ENCODE peak calls at places on chromosomes 16 and 17, in four cellular contexts. D is MM.1S, P is ascending aorta, A is lower lobe of right lung. L is an unnamed sample. For H3K36me3 and H3K27me3, the result is how much of the 10 kb centered on the place peaks cover.

GRCh38 chr16:51540259-51540658 is 389.2 kb upstream of the SALL1 start:
- DNase-seq in D (no peak), P (no peak), A (no peak), L (no peak)

GRCh38 chr16:615122-615521 is 15.7 kb upstream of the WFIKKN1 start:
- DNase-seq in D (no peak), P (no peak), A (no peak), L (no peak)

GRCh38 chr16:50708373-50709060 is 15.1 kb downstream of the NOD2 start:
- DNase-seq in D (no peak), P (no peak), A (peak), L (no peak)

GRCh38 chr16:69595127-69596036 is 29.6 kb downstream of the NFAT5 start:
- DNase-seq in D (no peak), P (no peak), A (no peak), L (no peak)

GRCh38 chr17:8220783-8221662 is 10.6 kb upstream of the AURKB start:
- DNase-seq in D (peak), P (peak), A (peak), L (peak)

GRCh38 chr16:12162586-12162985 is 186.1 kb downstream of the SNX29 start:
- DNase-seq in D (no peak), P (no peak), A (no peak), L (no peak)

GRCh38 chr16:49952386-49952785 is 72.6 kb upstream of the CNEP1R1 start:
- DNase-seq in D (no peak), P (no peak), A (no peak), L (no peak)

GRCh38 chr17:46176975-46177374 is 16.3 kb downstream of the KANSL1 start:
- DNase-seq in D (no peak), P (no peak), A (no peak), L (no peak)

GRCh38 chr16:71499775-71500364 is 10.7 kb upstream of the ZNF19 start:
- DNase-seq in D (peak), P (no peak), A (no peak), L (peak)

GRCh38 chr16:81703177-81704155 is 75.6 kb upstream of the PLCG2 start:
- DNase-seq in D (no peak), P (no peak), A (peak), L (no peak)

GRCh38 chr17:82917656-82918345 is 78.0 kb upstream of the ZNF750 start:
- DNase-seq in D (no peak), P (no peak), A (no peak), L (no peak)

GRCh38 chr16:85303354-85303883 is 191.1 kb upstream of the CIBAR2 start:
- DNase-seq in D (no peak), P (peak), A (peak), L (peak)

GRCh38 chr17:78884148-78884870 is 18.7 kb downstream of the CEP295NL start:
- DNase-seq in D (no peak), P (no peak), A (no peak), L (no peak)

GRCh38 chr17:65389956-65390355 is 171.5 kb downstream of the AXIN2 start:
- DNase-seq in D (no peak), P (no peak), A (no peak), L (no peak)

GRCh38 chr17:76476736-76477135 is 9.3 kb downstream of the AANAT start:
- DNase-seq in D (no peak), P (no peak), A (no peak), L (no peak)

GRCh38 chr17:76474238-76474637 is 6.8 kb downstream of the AANAT start:
- DNase-seq in D (no peak), P (no peak), A (no peak), L (no peak)

GRCh38 chr17:76473541-76473985 is 6.2 kb downstream of the AANAT start:
- DNase-seq in D (no peak), P (no peak), A (no peak), L (no peak)

GRCh38 chr17:76474894-76475293 is 7.5 kb downstream of the AANAT start:
- DNase-seq in D (no peak), P (no peak), A (no peak), L (no peak)

DNA sequence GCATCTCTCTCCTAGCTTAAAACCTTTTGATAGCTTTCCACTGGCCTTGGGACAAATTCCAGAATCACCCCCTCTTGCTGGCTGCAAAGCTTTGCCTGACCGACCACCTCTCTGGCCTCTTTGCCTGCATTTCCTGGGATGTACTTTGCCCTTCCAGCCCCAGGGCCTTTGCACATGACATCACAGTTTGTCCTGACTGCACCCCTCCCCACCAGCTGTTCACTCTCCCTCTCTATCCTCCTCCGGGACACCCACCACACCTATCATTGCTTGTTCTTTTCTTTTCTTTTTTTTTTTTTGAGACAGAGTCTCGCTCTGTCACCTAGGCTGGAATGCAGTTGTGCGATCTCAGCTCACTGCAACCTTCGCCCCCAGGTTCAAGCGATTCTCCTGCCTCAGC is 7.9 kb downstream of the AANAT start:
- DNase-seq in D (no peak), P (no peak), A (no peak), L (no peak)
- H3K36me3 ChIP-seq in D (under half), P (under half), A (half or more), L (under half)

GRCh38 chr16:19292186-19292585 is 6.7 kb downstream of the CLEC19A start:
- DNase-seq in D (no peak), P (no peak), A (no peak), L (no peak)
- H3K27me3 ChIP-seq in D (under half), P (under half), A (under half), L (under half)

GRCh38 chr16:25161753-25162152 is 50.2 kb downstream of the LCMT1 start:
- DNase-seq in D (no peak), P (no peak), A (no peak), L (no peak)

GRCh38 chr16:25158401-25158800 is 46.9 kb downstream of the LCMT1 start:
- DNase-seq in D (no peak), P (no peak), A (no peak), L (no peak)

GRCh38 chr16:25165284-25165683 is 51.5 kb upstream of the AQP8 start:
- DNase-seq in D (no peak), P (no peak), A (no peak), L (no peak)

DNA sequence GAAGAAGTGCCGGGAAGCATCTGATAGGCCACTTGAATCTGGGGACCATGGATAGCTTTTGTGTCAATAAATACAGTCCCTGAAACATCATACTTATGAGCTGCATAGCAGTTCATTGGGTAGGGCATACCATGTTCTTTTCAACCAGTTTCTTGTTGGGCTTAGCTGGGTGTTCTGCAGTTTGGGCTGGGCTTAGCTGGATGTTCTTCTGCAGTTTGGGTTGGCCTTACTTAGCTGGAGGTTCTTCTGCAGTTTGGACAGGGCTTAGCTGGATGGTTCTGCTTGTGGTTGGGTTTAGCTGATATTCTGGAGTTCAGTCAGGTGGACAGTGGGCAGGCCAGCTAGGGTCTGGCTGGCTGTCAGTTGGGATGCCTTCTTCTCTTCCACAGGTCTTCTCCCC is 52.1 kb downstream of the LCMT1 start:
- DNase-seq in D (no peak), P (no peak), A (no peak), L (no peak)
- H3K36me3 ChIP-seq in D (under half), P (half or more), A (half or more), L (half or more)

GRCh38 chr17:61597606-61598005 is 6.6 kb upstream of the NACA2 start:
- DNase-seq in D (no peak), P (no peak), A (no peak), L (no peak)

GRCh38 chr17:61600621-61601020 is 9.6 kb upstream of the NACA2 start:
- DNase-seq in D (no peak), P (no peak), A (no peak), L (no peak)

GRCh38 chr17:61595418-61595817 is 4.4 kb upstream of the NACA2 start:
- DNase-seq in D (no peak), P (no peak), A (no peak), L (no peak)

GRCh38 chr17:61599608-61600007 is 8.6 kb upstream of the NACA2 start:
- DNase-seq in D (no peak), P (no peak), A (no peak), L (no peak)

DNA sequence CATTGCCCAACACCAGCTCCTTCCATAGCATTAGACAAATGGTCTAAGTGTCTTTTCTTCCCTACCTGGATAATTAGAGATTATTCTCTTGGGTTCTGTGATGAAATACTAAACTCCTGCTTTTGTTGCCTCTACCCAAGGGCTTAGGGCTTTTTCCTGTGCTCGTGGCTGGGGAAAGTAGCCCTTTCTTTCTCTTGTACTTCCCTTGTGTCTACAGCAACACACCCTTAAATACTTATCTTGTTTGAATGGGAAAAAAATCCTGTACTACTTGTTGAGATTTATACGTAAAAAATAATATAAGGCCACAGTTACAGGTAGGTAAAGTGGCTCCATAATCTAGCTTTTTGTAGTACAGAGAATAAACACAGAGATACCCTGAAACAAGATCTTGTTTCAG is 7.0 kb upstream of the NACA2 start:
- DNase-seq in D (no peak), P (no peak), A (no peak), L (no peak)
- H3K27me3 ChIP-seq in D (under half), P (under half), A (under half), L (under half)

GRCh38 chr16:89960966-89961365 is 12.4 kb downstream of the DEF8 start:
- DNase-seq in D (no peak), P (no peak), A (no peak), L (no peak)
- H3K36me3 ChIP-seq in D (under half), P (under half), A (half or more), L (under half)

DNA sequence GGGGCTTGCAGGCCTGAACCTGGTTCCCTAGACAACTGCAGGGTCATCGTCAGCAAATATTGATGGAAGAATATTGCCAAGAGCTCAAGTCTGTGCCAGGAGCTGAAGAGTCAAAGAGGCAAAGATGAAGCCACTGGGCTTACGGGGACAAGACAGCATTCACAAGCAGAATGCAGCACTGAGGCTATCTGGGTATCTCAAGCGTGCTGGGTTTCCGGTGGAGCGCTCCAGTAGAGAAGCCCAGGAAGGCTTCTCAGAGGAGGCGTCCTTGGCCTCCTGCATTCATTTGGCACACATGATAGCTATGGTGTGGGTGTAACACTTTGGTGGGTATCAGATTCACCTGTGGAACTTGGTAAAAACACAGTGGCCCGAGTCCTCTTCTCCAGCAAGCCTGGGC is 2.9 kb downstream of the FADS6 start:
- DNase-seq in D (no peak), P (no peak), A (no peak), L (no peak)
- H3K27me3 ChIP-seq in D (half or more), P (under half), A (half or more), L (under half)

GRCh38 chr16:46903255-46903905 is 19.2 kb downstream of the GPT2 start:
- DNase-seq in D (no peak), P (no peak), A (no peak), L (no peak)

GRCh38 chr16:46907061-46907774 is 23.1 kb downstream of the GPT2 start:
- DNase-seq in D (no peak), P (no peak), A (no peak), L (no peak)

GRCh38 chr16:46908540-46909372 is 24.6 kb downstream of the GPT2 start:
- DNase-seq in D (peak), P (peak), A (no peak), L (peak)

GRCh38 chr16:46904471-46904870 is 20.3 kb downstream of the GPT2 start:
- DNase-seq in D (no peak), P (no peak), A (no peak), L (no peak)

DNA sequence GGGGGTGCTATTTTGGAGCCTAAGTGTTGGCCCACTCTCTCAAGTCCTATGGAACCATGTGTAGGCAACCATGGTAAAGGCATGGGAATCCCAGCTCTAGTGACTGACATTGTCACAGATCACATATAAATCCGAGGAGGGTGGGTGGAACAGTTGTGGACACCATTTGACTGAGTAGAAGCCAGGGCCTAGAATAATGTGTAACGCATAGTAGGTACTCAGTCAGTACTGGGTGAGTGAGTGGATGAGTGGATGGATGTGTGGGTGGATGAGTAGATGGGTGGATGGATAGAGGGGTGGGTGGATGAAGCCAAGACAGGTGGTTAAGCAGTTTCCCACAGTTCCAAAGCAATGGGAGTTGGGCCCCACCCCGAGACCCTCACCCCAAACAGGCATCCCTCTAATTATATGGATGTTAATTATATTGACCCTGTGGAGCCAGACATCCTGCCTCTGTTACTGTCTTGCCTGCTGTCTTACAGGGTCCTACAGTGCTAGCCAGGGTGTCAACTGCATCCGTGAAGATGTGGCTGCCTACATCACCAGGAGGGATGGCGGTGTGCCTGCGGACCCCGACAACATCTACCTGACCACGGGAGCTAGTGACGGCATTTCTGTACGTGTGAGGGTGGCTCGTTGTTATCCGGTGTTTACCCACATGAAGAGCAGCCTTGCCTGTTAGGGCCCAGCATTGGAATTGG is 22.3 kb downstream of the GPT2 start:
- DNase-seq in D (no peak), P (no peak), A (no peak), L (no peak)
- H3K36me3 ChIP-seq in D (under half), P (under half), A (under half), L (under half)

L was measured in naive thymus-derived CD4-positive, alpha-beta T cell.